ENCODE peak calls at places on chromosome 15, in nine cellular contexts. I, A, D, U, Y, H, B, V and Z are unnamed samples.

GRCh38 chr15:67037694-67038093 is 27.7 kb upstream of the SMAD3 start:
- DNase-seq in I (no peak), A (no peak), D (no peak), U (no peak), Y (no peak), H (no peak), B (no peak), V (no peak), Z (no peak)

GRCh38 chr15:80645494-80646065 is 49.5 kb upstream of the ABHD17C start:
- DNase-seq in I (no peak), A (no peak), D (no peak), U (no peak), Y (no peak), H (no peak), B (no peak), V (peak), Z (no peak)

GRCh38 chr15:58070801-58071418 is 5.4 kb upstream of the ALDH1A2 start:
- DNase-seq in I (peak), A (peak), D (no peak), U (peak), Y (peak), H (peak), B (peak), V (peak), Z (peak)

GRCh38 chr15:66832679-66833078 is 130.6 kb downstream of the SMAD6 start:
- DNase-seq in I (no peak), A (no peak), D (no peak), U (no peak), Y (no peak), H (no peak), B (no peak), V (peak), Z (no peak)

GRCh38 chr15:28128036-28128435 is 28.9 kb upstream of the OCA2 start:
- DNase-seq in I (no peak), A (no peak), D (no peak), U (no peak), Y (no peak), H (no peak), B (peak), V (no peak), Z (no peak)

GRCh38 chr15:68706256-68706655 is 114.4 kb downstream of the ANP32A start:
- DNase-seq in I (no peak), A (no peak), D (no peak), U (no peak), Y (no peak), H (no peak), B (no peak), V (no peak), Z (no peak)

GRCh38 chr15:75167588-75168076 is 34.0 kb upstream of the C15orf39 start:
- DNase-seq in I (no peak), A (peak), D (no peak), U (no peak), Y (no peak), H (no peak), B (no peak), V (peak), Z (peak)

GRCh38 chr15:69522361-69522760 is 69.7 kb downstream of the RPLP1 start:
- DNase-seq in I (no peak), A (no peak), D (no peak), U (no peak), Y (no peak), H (no peak), B (peak), V (no peak), Z (no peak)

DNA sequence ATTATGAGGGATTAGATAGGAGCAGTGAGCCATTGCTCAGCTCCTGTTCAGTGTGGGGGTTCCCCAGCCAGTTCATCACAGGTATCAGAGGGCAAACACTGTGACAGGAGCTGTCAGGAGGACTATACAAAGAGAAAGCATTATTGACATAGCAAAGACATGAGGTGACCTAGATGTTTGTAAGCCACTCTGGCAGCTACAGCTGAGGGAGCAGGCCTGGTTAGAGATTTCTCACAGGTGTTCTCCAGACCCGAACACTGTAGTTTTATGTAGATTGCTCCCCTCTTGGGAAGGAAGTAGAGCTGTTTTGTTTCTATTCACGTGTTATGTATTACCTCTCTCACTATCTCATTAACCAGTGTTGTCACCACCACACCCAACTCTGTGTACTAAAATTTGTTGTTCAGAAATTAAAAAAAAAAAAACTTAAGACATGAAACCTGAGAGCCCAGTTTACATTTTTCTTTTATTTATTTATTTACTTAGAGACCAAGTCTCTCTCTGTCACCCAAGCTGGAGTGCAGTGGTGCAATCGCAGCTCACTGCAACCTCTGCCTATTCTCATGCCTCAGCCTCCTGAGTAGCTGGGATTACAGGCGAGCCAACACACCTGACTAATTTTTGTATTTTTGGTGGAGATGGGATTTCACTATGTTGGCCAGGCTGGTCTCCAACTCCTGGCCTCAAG is 123.7 kb downstream of the RBPMS2 start:
- DNase-seq in I (no peak), A (no peak), D (no peak), U (no peak), Y (no peak), H (no peak), B (peak), V (peak), Z (no peak)
- TF ChIP-seq POLR2A in I (no peak), A (no peak), D (no peak), U (no peak), Y (no peak), H (no peak), B (no peak), V (no peak), Z (no peak)

DNA sequence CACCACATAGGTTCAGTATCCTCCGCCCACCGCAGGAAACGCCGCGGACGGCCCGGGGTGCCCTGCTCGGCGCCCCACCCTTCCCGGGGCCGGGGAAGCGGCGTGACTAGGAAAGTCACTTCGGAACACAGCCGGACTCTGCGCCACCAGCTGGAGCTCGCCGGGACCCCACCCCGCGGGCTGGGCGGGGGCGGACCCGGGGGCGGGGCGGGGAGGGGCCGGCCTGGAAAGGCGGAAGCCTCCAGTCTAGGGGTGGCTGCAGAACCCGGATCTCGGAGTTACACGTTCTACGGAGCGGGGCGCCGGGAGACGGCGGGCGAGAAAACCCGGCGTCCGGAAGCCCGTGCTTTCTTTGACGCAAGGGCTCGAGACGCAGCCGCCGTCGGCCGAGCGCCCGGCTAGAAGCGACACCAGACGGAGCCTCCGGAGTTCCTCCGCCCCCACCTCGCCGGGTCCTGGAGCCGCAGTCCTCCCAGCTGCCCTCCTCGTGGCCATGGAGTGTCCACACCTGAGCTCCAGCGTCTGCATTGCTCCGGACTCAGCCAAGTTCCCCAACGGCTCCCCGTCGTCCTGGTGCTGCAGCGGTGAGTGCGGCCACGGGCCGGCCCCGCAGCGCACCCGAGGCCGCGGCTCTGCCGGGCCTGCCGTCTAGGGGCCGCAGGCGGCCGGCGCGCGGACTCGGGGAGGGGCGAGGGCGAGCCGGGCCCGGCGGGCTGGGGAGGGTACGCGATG is at the start of gene USP3:
- DNase-seq in I (peak), A (peak), D (no peak), U (peak), Y (peak), H (peak), B (peak), V (peak), Z (peak)
- TF ChIP-seq POLR2A in I (peak), A (peak), D (peak), U (peak), Y (peak), H (peak), B (peak), V (peak), Z (peak)

GRCh38 chr15:41945701-41946100 is 26.7 kb downstream of the EHD4 start:
- DNase-seq in I (no peak), A (no peak), D (no peak), U (no peak), Y (no peak), H (no peak), B (no peak), V (no peak), Z (no peak)
- TF ChIP-seq POLR2A in I (no peak), A (no peak), D (no peak), U (no peak), Y (no peak), H (no peak), B (no peak), V (no peak), Z (no peak)

GRCh38 chr15:32029409-32029861 is 880 bp upstream of the CHRNA7 start:
- DNase-seq in I (no peak), A (no peak), D (no peak), U (peak), Y (peak), H (peak), B (peak), V (no peak), Z (peak)

GRCh38 chr15:32028921-32029320 is 1.4 kb upstream of the CHRNA7 start:
- DNase-seq in I (no peak), A (no peak), D (no peak), U (no peak), Y (no peak), H (no peak), B (no peak), V (no peak), Z (no peak)

GRCh38 chr15:32033186-32033890 is 3.0 kb downstream of the CHRNA7 start:
- DNase-seq in I (no peak), A (no peak), D (no peak), U (no peak), Y (no peak), H (peak), B (no peak), V (no peak), Z (no peak)

GRCh38 chr15:32030795-32031194 is 480 bp downstream of the CHRNA7 start:
- DNase-seq in I (no peak), A (no peak), D (no peak), U (peak), Y (no peak), H (no peak), B (no peak), V (no peak), Z (no peak)

DNA sequence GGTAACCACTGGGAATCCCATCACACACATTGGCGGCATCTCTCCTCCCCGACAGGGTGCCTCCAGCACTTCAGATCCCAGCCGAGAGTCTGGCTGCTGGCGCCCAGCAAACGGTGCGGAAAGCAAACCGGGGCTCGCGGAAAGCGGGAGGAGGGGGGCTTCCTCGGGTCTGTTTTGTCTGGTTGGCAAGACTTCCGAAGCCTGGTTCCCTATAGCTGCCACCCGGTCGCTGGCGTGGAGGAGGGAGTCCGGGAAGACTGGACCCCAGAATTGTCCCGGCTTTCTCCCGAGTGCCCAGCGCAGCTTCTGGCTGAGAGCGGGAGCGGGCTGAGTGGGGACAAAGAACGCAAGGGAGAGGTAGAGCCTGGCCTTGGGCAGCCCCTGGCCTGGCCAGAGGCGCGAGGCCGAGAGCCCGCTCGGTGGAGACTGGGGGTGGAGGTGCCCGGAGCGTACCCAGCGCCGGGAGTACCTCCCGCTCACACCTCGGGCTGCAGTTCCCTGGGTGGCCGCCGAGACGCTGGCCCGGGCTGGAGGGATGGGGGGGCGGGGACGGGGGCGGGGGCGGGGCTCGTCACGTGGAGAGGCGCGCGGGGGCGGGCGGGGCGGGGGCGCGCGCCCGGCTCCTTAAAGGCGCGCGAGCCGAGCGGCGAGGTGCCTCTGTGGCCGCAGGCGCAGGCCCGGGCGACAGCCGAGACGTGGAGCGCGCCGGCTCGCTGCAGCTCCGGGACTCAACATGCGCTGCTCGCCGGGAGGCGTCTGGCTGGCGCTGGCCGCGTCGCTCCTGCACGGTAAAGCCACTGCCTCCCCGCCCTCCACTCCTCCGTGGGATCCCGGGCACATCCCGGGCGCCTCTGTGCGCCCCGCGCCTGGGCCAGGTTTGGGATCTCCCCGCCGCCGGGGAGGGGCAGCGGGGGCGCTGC is at the start of gene CHRNA7:
- DNase-seq in I (peak), A (peak), D (peak), U (peak), Y (peak), H (peak), B (peak), V (peak), Z (peak)
- TF ChIP-seq POLR2A in I (no peak), A (no peak), D (peak), U (no peak), Y (peak), H (peak), B (no peak), V (no peak), Z (no peak)